ENCODE peak calls at places on chromosomes 3 and 15, in four cellular contexts. One of them, this sample, is unnamed.
A peak's percentile ranks its signal among the peaks of the same experiment; 100 is the strongest.

GRCh38 chr3:101509811-101510210 is 3.2 kb downstream of the SENP7 start:
- DNase-seq in fibroblast of lung: no peak
- DNase-seq in endothelial cell of umbilical vein: peak; percentile 19
- DNase-seq in substantia nigra: no peak
- DNase-seq in this sample: no peak

GRCh38 chr15:78302579-78302978 is 3.2 kb upstream of the SKIC8 start:
- DNase-seq in endothelial cell of umbilical vein: no peak
- DNase-seq in fibroblast of lung: peak; percentile 89
- DNase-seq in substantia nigra: no peak
- DNase-seq in this sample: no peak

GRCh38 chr15:72344602-72345001 is 24.6 kb upstream of the CELF6 start:
- DNase-seq in substantia nigra: no peak
- DNase-seq in endothelial cell of umbilical vein: no peak
- DNase-seq in fibroblast of lung: no peak
- DNase-seq in this sample: no peak

GRCh38 chr3:169836058-169836941 is 23.6 kb upstream of the LRRC34 start:
- DNase-seq in endothelial cell of umbilical vein: no peak
- DNase-seq in substantia nigra: no peak
- DNase-seq in fibroblast of lung: peak; percentile 38
- DNase-seq in this sample: no peak

GRCh38 chr3:196726788-196727675 is 12.6 kb upstream of the PAK2 start:
- DNase-seq in endothelial cell of umbilical vein: peak; percentile 40
- DNase-seq in substantia nigra: no peak
- DNase-seq in fibroblast of lung: peak; percentile 36
- DNase-seq in this sample: no peak

GRCh38 chr3:195869413-195870001 is 38.8 kb downstream of the TNK2 start:
- DNase-seq in endothelial cell of umbilical vein: no peak
- DNase-seq in substantia nigra: no peak
- DNase-seq in fibroblast of lung: no peak
- DNase-seq in this sample: no peak

GRCh38 chr3:109685084-109686079 is 348.0 kb upstream of the DPPA4 start:
- DNase-seq in substantia nigra: no peak
- DNase-seq in endothelial cell of umbilical vein: no peak
- DNase-seq in fibroblast of lung: peak; percentile 100
- DNase-seq in this sample: no peak

GRCh38 chr15:33506781-33507180 is 196.0 kb downstream of the RYR3 start:
- DNase-seq in endothelial cell of umbilical vein: no peak
- DNase-seq in substantia nigra: no peak
- DNase-seq in fibroblast of lung: peak; percentile 7
- DNase-seq in this sample: no peak

GRCh38 chr15:58240191-58240932 is 102.2 kb downstream of the AQP9 start:
- DNase-seq in fibroblast of lung: no peak
- DNase-seq in endothelial cell of umbilical vein: no peak
- DNase-seq in substantia nigra: no peak
- DNase-seq in this sample: no peak

GRCh38 chr15:94119923-94120775 is 111.2 kb upstream of the MCTP2 start:
- DNase-seq in substantia nigra: peak; percentile 41
- DNase-seq in endothelial cell of umbilical vein: peak; percentile 65
- DNase-seq in fibroblast of lung: peak; percentile 80
- DNase-seq in this sample: peak; percentile 47

GRCh38 chr15:45457641-45458539 is 64.7 kb downstream of the SLC30A4 start:
- DNase-seq in fibroblast of lung: peak; percentile 60
- DNase-seq in endothelial cell of umbilical vein: peak; percentile 86
- DNase-seq in substantia nigra: peak; percentile 59
- DNase-seq in this sample: peak; percentile 29

GRCh38 chr15:66128116-66128715 is 125.3 kb downstream of the MEGF11 start:
- DNase-seq in fibroblast of lung: no peak
- DNase-seq in endothelial cell of umbilical vein: no peak
- DNase-seq in substantia nigra: no peak
- DNase-seq in this sample: no peak

GRCh38 chr3:155302476-155302875 is 9.0 kb upstream of the STRIT1 start:
- DNase-seq in endothelial cell of umbilical vein: no peak
- DNase-seq in fibroblast of lung: peak; percentile 52
- DNase-seq in substantia nigra: no peak
- DNase-seq in this sample: no peak

GRCh38 chr3:40333852-40334251 is 24.3 kb downstream of the EIF1B start:
- DNase-seq in substantia nigra: no peak
- DNase-seq in endothelial cell of umbilical vein: no peak
- DNase-seq in fibroblast of lung: no peak
- DNase-seq in this sample: no peak

GRCh38 chr3:197516517-197516889 is 39.3 kb downstream of the BDH1 start:
- DNase-seq in fibroblast of lung: peak; percentile 97
- DNase-seq in endothelial cell of umbilical vein: peak; percentile 34
- DNase-seq in substantia nigra: no peak
- DNase-seq in this sample: peak; percentile 63

GRCh38 chr3:184135911-184136260 is 728 bp downstream of the EIF2B5 start:
- DNase-seq in fibroblast of lung: no peak
- DNase-seq in endothelial cell of umbilical vein: no peak
- DNase-seq in substantia nigra: no peak
- DNase-seq in this sample: no peak

GRCh38 chr3:54965746-54966145 is 37.9 kb upstream of the LRTM1 start:
- DNase-seq in fibroblast of lung: peak; percentile 98
- DNase-seq in substantia nigra: no peak
- DNase-seq in endothelial cell of umbilical vein: no peak
- DNase-seq in this sample: no peak

GRCh38 chr15:61629269-61629668 is 400.2 kb upstream of the RORA start:
- DNase-seq in endothelial cell of umbilical vein: no peak
- DNase-seq in substantia nigra: no peak
- DNase-seq in fibroblast of lung: no peak
- DNase-seq in this sample: no peak

GRCh38 chr3:186277268-186277909 is 84.6 kb downstream of the DGKG start:
- DNase-seq in endothelial cell of umbilical vein: peak; percentile 49
- DNase-seq in fibroblast of lung: peak; percentile 58
- DNase-seq in substantia nigra: no peak
- DNase-seq in this sample: peak; percentile 24

GRCh38 chr15:53401503-53401902 is 358.0 kb downstream of the WDR72 start:
- DNase-seq in fibroblast of lung: no peak
- DNase-seq in substantia nigra: no peak
- DNase-seq in endothelial cell of umbilical vein: no peak
- DNase-seq in this sample: no peak

GRCh38 chr3:43247556-43248186 is 38.7 kb upstream of the SNRK start:
- DNase-seq in endothelial cell of umbilical vein: peak; percentile 57
- DNase-seq in fibroblast of lung: no peak
- DNase-seq in substantia nigra: peak; percentile 28
- DNase-seq in this sample: no peak

GRCh38 chr3:153052096-153052460 is 109.9 kb upstream of the RAP2B start:
- DNase-seq in fibroblast of lung: peak; percentile 98
- DNase-seq in substantia nigra: no peak
- DNase-seq in endothelial cell of umbilical vein: peak; percentile 91
- DNase-seq in this sample: no peak

GRCh38 chr3:179265875-179266274 is 15.0 kb upstream of the KCNMB3 start:
- DNase-seq in fibroblast of lung: no peak
- DNase-seq in endothelial cell of umbilical vein: no peak
- DNase-seq in substantia nigra: no peak
- DNase-seq in this sample: no peak

GRCh38 chr15:80568876-80569605 is 126.1 kb upstream of the ABHD17C start:
- DNase-seq in substantia nigra: no peak
- DNase-seq in fibroblast of lung: no peak
- DNase-seq in endothelial cell of umbilical vein: no peak
- DNase-seq in this sample: no peak

GRCh38 chr3:52880474-52880873 is 16.9 kb downstream of the STIMATE start:
- DNase-seq in fibroblast of lung: no peak
- DNase-seq in substantia nigra: no peak
- DNase-seq in endothelial cell of umbilical vein: no peak
- DNase-seq in this sample: no peak

GRCh38 chr3:39146611-39147373 is 6.6 kb downstream of the CSRNP1 start:
- DNase-seq in endothelial cell of umbilical vein: peak; percentile 95
- DNase-seq in fibroblast of lung: peak; percentile 98
- DNase-seq in substantia nigra: peak; percentile 46
- DNase-seq in this sample: no peak

GRCh38 chr3:42403737-42404136 is 6.7 kb downstream of the LYZL4 start:
- DNase-seq in substantia nigra: no peak
- DNase-seq in endothelial cell of umbilical vein: no peak
- DNase-seq in fibroblast of lung: no peak
- DNase-seq in this sample: no peak

GRCh38 chr3:37221407-37221806 is 47.0 kb upstream of the LRRFIP2 start:
- DNase-seq in substantia nigra: no peak
- DNase-seq in fibroblast of lung: peak; percentile 90
- DNase-seq in endothelial cell of umbilical vein: peak; percentile 32
- DNase-seq in this sample: no peak

GRCh38 chr15:91520848-91521247 is 332.7 kb upstream of the SLCO3A1 start:
- DNase-seq in endothelial cell of umbilical vein: no peak
- DNase-seq in fibroblast of lung: peak; percentile 68
- DNase-seq in substantia nigra: no peak
- DNase-seq in this sample: no peak

GRCh38 chr3:161266731-161267150 is 45.6 kb downstream of the NMD3 start:
- DNase-seq in endothelial cell of umbilical vein: peak; percentile 87
- DNase-seq in fibroblast of lung: peak; percentile 87
- DNase-seq in substantia nigra: no peak
- DNase-seq in this sample: no peak

GRCh38 chr3:31369637-31370036 is 163.1 kb upstream of the STT3B start:
- DNase-seq in fibroblast of lung: peak; percentile 39
- DNase-seq in substantia nigra: no peak
- DNase-seq in endothelial cell of umbilical vein: peak; percentile 24
- DNase-seq in this sample: no peak

GRCh38 chr3:180744226-180744625 is 64.9 kb upstream of the CCDC39 start:
- DNase-seq in fibroblast of lung: peak; percentile 1
- DNase-seq in endothelial cell of umbilical vein: no peak
- DNase-seq in substantia nigra: no peak
- DNase-seq in this sample: no peak

GRCh38 chr3:51940648-51941421 is 869 bp downstream of the RRP9 start:
- DNase-seq in endothelial cell of umbilical vein: peak; percentile 15
- DNase-seq in substantia nigra: no peak
- DNase-seq in fibroblast of lung: no peak
- DNase-seq in this sample: no peak

GRCh38 chr3:62592408-62592807 is 219.1 kb upstream of the FEZF2 start:
- DNase-seq in fibroblast of lung: no peak
- DNase-seq in endothelial cell of umbilical vein: no peak
- DNase-seq in substantia nigra: no peak
- DNase-seq in this sample: no peak

GRCh38 chr3:156682963-156683362 is 8.6 kb downstream of the TIPARP start:
- DNase-seq in endothelial cell of umbilical vein: no peak
- DNase-seq in fibroblast of lung: no peak
- DNase-seq in substantia nigra: no peak
- DNase-seq in this sample: no peak

GRCh38 chr3:160296591-160296990 is 71.4 kb downstream of the C3orf80 start:
- DNase-seq in fibroblast of lung: peak; percentile 15
- DNase-seq in substantia nigra: no peak
- DNase-seq in endothelial cell of umbilical vein: no peak
- DNase-seq in this sample: no peak

DNA sequence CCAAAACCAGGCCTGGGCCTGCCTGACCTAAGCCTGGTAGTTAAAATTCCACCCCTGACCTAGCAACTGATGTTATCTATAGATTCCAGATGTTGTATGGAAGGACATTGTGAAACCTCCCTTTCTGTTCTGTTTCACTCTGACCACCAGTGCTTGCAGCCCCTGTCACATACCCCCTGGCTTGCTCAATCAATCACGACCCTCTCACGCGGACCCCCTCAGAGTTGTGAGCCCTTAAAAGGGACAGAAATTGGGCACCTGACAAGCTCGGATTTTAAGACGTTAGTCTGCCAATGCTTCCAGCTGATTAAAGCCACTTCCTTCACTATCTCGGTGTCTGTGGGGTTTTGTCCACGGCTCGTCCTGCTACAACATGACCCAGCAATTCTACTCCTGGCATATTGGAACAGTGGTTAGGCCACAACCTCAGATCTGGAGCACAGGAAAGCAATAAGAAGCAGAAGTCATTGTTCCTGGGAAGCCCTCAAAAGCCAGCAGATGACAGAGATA is 36.7 kb upstream of the LHFPL4 start:
- DNase-seq in endothelial cell of umbilical vein: no peak
- DNase-seq in fibroblast of lung: no peak
- DNase-seq in substantia nigra: no peak
- DNase-seq in this sample: no peak
- H3K27ac ChIP-seq in endothelial cell of umbilical vein: no peak overlapping the region
- H3K27ac ChIP-seq in fibroblast of lung: no peak overlapping the region
- H3K27ac ChIP-seq in substantia nigra: no peak overlapping the region
- H3K27ac ChIP-seq in this sample: no peak overlapping the region

GRCh38 chr3:14210281-14210670 is 31.7 kb downstream of the LSM3 start:
- DNase-seq in fibroblast of lung: no peak
- DNase-seq in substantia nigra: no peak
- DNase-seq in endothelial cell of umbilical vein: no peak
- DNase-seq in this sample: no peak
- H3K27ac ChIP-seq in fibroblast of lung: no peak overlapping the region
- H3K27ac ChIP-seq in substantia nigra: no peak overlapping the region
- H3K27ac ChIP-seq in endothelial cell of umbilical vein: no peak overlapping the region
- H3K27ac ChIP-seq in this sample: no peak overlapping the region

DNA sequence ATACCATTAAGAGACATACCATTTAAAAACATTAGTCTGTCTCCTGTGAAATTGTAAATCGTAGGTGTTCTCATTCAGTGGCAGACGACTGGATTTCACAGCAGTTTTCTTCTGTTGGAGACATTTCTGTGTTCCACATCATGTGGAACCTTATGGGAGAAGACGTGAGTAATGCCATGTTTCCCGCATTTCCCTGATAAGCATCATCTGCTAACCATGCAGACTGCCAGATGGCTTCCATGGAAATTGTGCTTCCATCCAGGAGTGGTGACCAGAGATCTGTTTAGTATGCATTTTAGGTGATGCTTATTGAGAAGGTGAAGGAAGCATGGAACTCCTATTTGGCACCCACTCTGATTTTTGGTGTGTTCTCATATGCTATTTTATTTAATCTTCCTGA is 28.4 kb upstream of the ST3GAL6 start:
- DNase-seq in fibroblast of lung: peak; percentile 62
- DNase-seq in endothelial cell of umbilical vein: peak; percentile 74
- DNase-seq in substantia nigra: no peak
- DNase-seq in this sample: no peak
- H3K27ac ChIP-seq in fibroblast of lung: no peak overlapping the region
- H3K27ac ChIP-seq in endothelial cell of umbilical vein: peak overlapping the region; percentile 92
- H3K27ac ChIP-seq in substantia nigra: no peak overlapping the region
- H3K27ac ChIP-seq in this sample: no peak overlapping the region

DNA sequence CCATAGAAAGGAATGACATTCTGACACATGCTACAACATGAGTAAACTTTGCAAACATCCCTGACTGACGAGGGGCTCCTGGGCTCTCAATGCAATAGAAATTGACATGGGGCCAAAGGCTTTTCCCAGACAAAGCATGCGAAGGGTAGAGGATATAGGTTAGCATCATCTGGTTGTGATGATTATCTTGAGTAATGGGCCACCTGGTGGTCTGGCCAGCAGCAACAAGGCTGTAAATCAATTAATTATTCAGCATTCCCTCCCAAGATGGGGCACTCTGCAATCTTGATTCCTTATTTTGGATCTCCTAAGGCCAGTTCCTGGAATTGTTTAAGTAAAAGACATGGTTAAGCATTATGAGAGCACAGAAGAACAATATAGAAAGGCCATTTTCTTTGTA is 99.2 kb downstream of the AGBL1 start:
- DNase-seq in fibroblast of lung: no peak
- DNase-seq in substantia nigra: no peak
- DNase-seq in endothelial cell of umbilical vein: no peak
- DNase-seq in this sample: no peak
- H3K27ac ChIP-seq in fibroblast of lung: no peak overlapping the region
- H3K27ac ChIP-seq in substantia nigra: no peak overlapping the region
- H3K27ac ChIP-seq in endothelial cell of umbilical vein: no peak overlapping the region
- H3K27ac ChIP-seq in this sample: no peak overlapping the region